ENCODE peak calls at places on chromosomes 6 and 20, in ten cellular contexts. L is GM23248, I is mammary epithelial cell, Y is SK-N-SH, H is GM12878, S is fibroblast of lung, N is astrocyte, M is K562, E is neural progenitor cell, R is IMR-90. X is an unnamed sample. For H4K20me1, the result is how much of the 10 kb centered on the place peaks cover.

GRCh38 chr20:12936020-12936419 is 72.8 kb upstream of the SPTLC3 start:
- DNase-seq in I (no peak), M (no peak), N (no peak), H (no peak), R (no peak), Y (no peak), E (no peak), S (no peak), L (no peak), X (no peak)

GRCh38 chr6:6315660-6316059 is 4.8 kb downstream of the F13A1 start:
- DNase-seq in R (peak), Y (peak), H (no peak), S (peak), E (peak), N (no peak), I (peak), L (peak), M (peak), X (peak)

GRCh38 chr20:258963-259362 is 1.4 kb downstream of the DEFB132 start:
- DNase-seq in I (no peak), R (peak), H (no peak), S (peak), N (no peak), Y (no peak), L (peak), M (peak), E (no peak), X (peak)

GRCh38 chr6:168196385-168196860 is 117.4 kb upstream of the FRMD1 start:
- DNase-seq in E (no peak), I (no peak), M (no peak), S (no peak), N (no peak), H (no peak), R (no peak), Y (no peak), L (no peak), X (no peak)

GRCh38 chr20:47603260-47603659 is 101.6 kb downstream of the NCOA3 start:
- DNase-seq in N (no peak), S (no peak), I (no peak), E (no peak), L (no peak), R (no peak), M (no peak), H (no peak), Y (no peak), X (no peak)

GRCh38 chr6:21987501-21987957 is 309.3 kb downstream of the PRL start:
- DNase-seq in I (peak), L (peak), S (peak), E (peak), M (peak), R (peak), N (peak), H (peak), Y (peak), X (no peak)

GRCh38 chr6:32815115-32815514 is 1.7 kb downstream of the HLA-DOB start:
- DNase-seq in H (no peak), I (peak), N (peak), L (no peak), M (no peak), Y (no peak), R (peak), E (no peak), S (peak), X (no peak)

GRCh38 chr20:47487175-47487917 is 14.3 kb upstream of the NCOA3 start:
- DNase-seq in H (peak), E (no peak), R (peak), L (no peak), S (no peak), M (peak), I (peak), N (no peak), Y (no peak), X (peak)

GRCh38 chr6:73134588-73134987 is 90.7 kb downstream of the KHDC1L start:
- DNase-seq in L (peak), M (peak), S (peak), Y (peak), R (peak), N (no peak), I (no peak), E (peak), H (no peak), X (no peak)

GRCh38 chr6:79810878-79811277 is 136.5 kb downstream of the ELOVL4 start:
- DNase-seq in H (no peak), N (no peak), R (no peak), M (no peak), Y (peak), I (no peak), S (no peak), L (no peak), E (peak), X (no peak)

GRCh38 chr6:41373919-41374617 is 38.7 kb downstream of the NCR2 start:
- DNase-seq in Y (peak), L (peak), I (no peak), E (peak), H (no peak), N (no peak), R (no peak), M (no peak), S (no peak), X (no peak)

GRCh38 chr6:4084444-4085328 is 5.7 kb upstream of the FAM217A start:
- DNase-seq in E (no peak), M (no peak), I (no peak), H (no peak), Y (no peak), R (no peak), L (no peak), S (no peak), N (no peak), X (no peak)

GRCh38 chr6:168029459-168030217 is 32.2 kb downstream of the KIF25 start:
- DNase-seq in I (peak), M (no peak), Y (no peak), S (no peak), H (no peak), R (no peak), E (no peak), N (no peak), L (no peak), X (no peak)

GRCh38 chr6:113860165-113860955 is 3.2 kb downstream of the MARCKS start:
- DNase-seq in H (no peak), S (peak), L (peak), E (peak), N (peak), M (no peak), Y (peak), R (peak), I (peak), X (no peak)

GRCh38 chr6:156662025-156662445 is 115.1 kb upstream of the ARID1B start:
- DNase-seq in N (no peak), H (no peak), E (peak), M (peak), I (peak), L (peak), Y (no peak), S (no peak), R (no peak), X (no peak)

GRCh38 chr20:36097751-36098151 is 56.8 kb upstream of the EPB41L1 start:
- DNase-seq in E (peak), H (no peak), I (no peak), L (no peak), S (no peak), Y (no peak), N (no peak), R (no peak), M (no peak), X (no peak)

GRCh38 chr20:18412202-18412901 is 54.5 kb downstream of the DZANK1 start:
- DNase-seq in R (no peak), I (no peak), M (no peak), Y (no peak), H (peak), N (no peak), L (no peak), S (no peak), E (no peak), X (no peak)

GRCh38 chr6:109453594-109454482 is 1.7 kb downstream of the MICAL1 start:
- DNase-seq in R (no peak), H (no peak), S (peak), Y (peak), N (no peak), M (no peak), I (no peak), E (no peak), L (peak), X (no peak)
- H3K4me3 ChIP-seq in R (peak), H (peak), S (peak), Y (peak), N (peak), M (no peak), I (no peak), E (peak), L (peak), X (peak)

GRCh38 chr6:139940741-139941712 is 566.6 kb upstream of the CITED2 start:
- DNase-seq in R (peak), L (no peak), N (peak), I (no peak), E (no peak), H (peak), Y (no peak), M (no peak), S (peak), X (peak)
- H3K9ac ChIP-seq in R (no peak), L (no peak), N (no peak), I (no peak), E (no peak), H (no peak), Y (no peak), M (peak), S (no peak), X (no peak)

DNA sequence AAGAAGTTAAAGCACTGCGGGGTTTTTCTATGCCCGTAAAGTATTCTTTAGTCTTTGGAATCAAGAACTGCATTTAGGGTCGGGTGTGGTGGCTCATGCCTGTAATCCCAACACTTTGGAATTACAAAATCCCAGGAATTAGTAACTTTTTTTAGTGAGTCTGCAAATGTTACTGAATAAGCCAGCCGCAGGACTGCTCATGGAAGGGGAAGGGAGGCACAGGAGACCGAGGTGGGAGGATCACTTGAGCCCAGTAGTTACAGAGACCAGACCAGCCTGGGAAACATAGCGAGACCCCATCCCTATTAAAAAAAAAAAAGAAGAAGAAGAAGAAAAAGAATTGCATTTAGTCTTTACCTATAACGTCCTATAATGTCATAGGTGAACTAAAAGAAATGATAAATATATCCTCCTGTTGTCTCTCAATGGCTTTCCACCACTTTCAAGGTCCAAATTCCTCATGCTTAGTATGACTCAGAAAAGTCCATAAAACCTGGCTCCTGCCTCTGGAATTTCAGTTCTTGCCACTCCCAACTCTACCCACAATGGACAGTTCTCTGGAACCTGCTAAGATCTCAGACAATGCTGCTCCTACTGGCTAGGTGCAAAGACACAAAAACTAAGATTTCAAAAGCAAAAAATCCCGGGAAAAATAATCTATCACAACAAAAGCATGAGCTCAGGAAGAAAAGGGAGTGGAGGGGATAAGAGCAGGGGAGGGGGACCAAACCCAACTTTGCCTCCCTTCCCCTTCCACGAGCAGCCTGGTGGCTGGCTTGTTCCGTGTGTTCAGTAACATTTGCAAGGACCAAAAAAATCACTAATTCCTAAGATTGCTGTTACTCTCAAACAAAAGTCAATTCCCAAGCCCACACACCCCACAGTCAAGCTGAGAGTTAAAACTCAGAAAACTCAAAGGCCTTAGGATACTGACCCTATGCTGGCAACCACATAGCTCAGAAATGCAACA is 39.0 kb downstream of the B4GALT5 start:
- DNase-seq in S (peak), E (no peak), R (peak), M (no peak), N (peak), Y (no peak), I (peak), H (no peak), L (peak), X (no peak)
- H4K20me1 ChIP-seq in S (under half), E (half or more), R (half or more), M (under half), N (half or more), Y (half or more), I (under half), H (under half), L (under half), X (under half)

GRCh38 chr6:150279533-150279932 is 89.3 kb upstream of the IYD start:
- DNase-seq in R (no peak), M (no peak), S (no peak), I (no peak), E (no peak), N (no peak), H (no peak), Y (no peak), L (no peak), X (no peak)

GRCh38 chr6:150272976-150273315 is 95.9 kb upstream of the IYD start:
- DNase-seq in L (peak), E (no peak), I (no peak), R (no peak), M (no peak), S (no peak), N (no peak), Y (no peak), H (no peak), X (no peak)

GRCh38 chr6:150273457-150274309 is 95.1 kb upstream of the IYD start:
- DNase-seq in L (no peak), M (no peak), I (no peak), Y (no peak), R (no peak), E (no peak), N (peak), H (no peak), S (no peak), X (no peak)

GRCh38 chr6:150275489-150275888 is 93.3 kb upstream of the IYD start:
- DNase-seq in R (no peak), H (no peak), I (no peak), N (no peak), Y (no peak), L (no peak), S (no peak), E (no peak), M (no peak), X (no peak)

GRCh38 chr6:150276168-150276958 is 92.4 kb upstream of the IYD start:
- DNase-seq in S (no peak), R (no peak), N (no peak), L (no peak), M (peak), I (no peak), H (no peak), Y (no peak), E (no peak), X (no peak)
- H3K4me3 ChIP-seq in S (no peak), R (no peak), N (no peak), L (no peak), M (no peak), I (no peak), H (no peak), Y (no peak), E (no peak), X (no peak)

GRCh38 chr6:30644769-30645168 is 2.2 kb upstream of the C6orf136 start:
- DNase-seq in S (no peak), M (no peak), L (no peak), N (no peak), R (no peak), H (no peak), Y (no peak), I (no peak), E (no peak), X (no peak)
- H3K9ac ChIP-seq in S (no peak), M (no peak), L (no peak), N (no peak), R (no peak), H (no peak), Y (no peak), I (no peak), E (no peak), X (no peak)